ENCODE peak calls at places on chromosomes 5 and 9, in four cellular contexts. I is mesendoderm, K is mesenchymal stem cell, R is IMR-90. V is an unnamed sample.

GRCh38 chr9:127854169-127854833 is at the start of gene ENG:
- DNase-seq in R (peak), K (peak), I (peak), V (no peak)

GRCh38 chr5:170132642-170133448 is 27.1 kb downstream of the FOXI1 start:
- DNase-seq in R (peak), I (no peak), K (peak), V (no peak)

GRCh38 chr5:80152778-80153177 is 103.1 kb downstream of the SERINC5 start:
- DNase-seq in I (no peak), K (no peak), R (no peak), V (no peak)

GRCh38 chr9:110179734-110180133 is 28.2 kb downstream of the C9orf152 start:
- DNase-seq in K (peak), I (no peak), R (peak), V (no peak)

GRCh38 chr9:124110307-124110915 is 98.8 kb downstream of the LHX2 start:
- DNase-seq in K (peak), R (peak), I (peak), V (peak)

GRCh38 chr5:138635708-138636107 is 60.5 kb upstream of the HSPA9 start:
- DNase-seq in K (no peak), R (no peak), I (no peak), V (no peak)

GRCh38 chr5:41794478-41794877 is 75.7 kb downstream of the OXCT1 start:
- DNase-seq in I (peak), K (peak), R (peak), V (no peak)

GRCh38 chr5:120368923-120369715 is 95.0 kb upstream of the PRR16 start:
- DNase-seq in R (no peak), I (no peak), K (no peak), V (no peak)

GRCh38 chr5:113059232-113059805 is 82.7 kb downstream of the DCP2 start:
- DNase-seq in I (no peak), K (peak), R (peak), V (no peak)

GRCh38 chr9:27572036-27572435 is 1.2 kb downstream of the C9orf72 start:
- DNase-seq in K (no peak), R (no peak), I (no peak), V (no peak)

GRCh38 chr5:5422819-5423515 is 490 bp downstream of the ICE1 start:
- DNase-seq in I (no peak), K (peak), R (no peak), V (no peak)

GRCh38 chr5:5326126-5326758 is 96.2 kb upstream of the ICE1 start:
- DNase-seq in R (no peak), I (peak), K (no peak), V (no peak)

GRCh38 chr9:121997791-121998190 is 95.3 kb downstream of the TTLL11 start:
- DNase-seq in I (no peak), R (peak), K (peak), V (no peak)

GRCh38 chr5:150665044-150665443 is 4.0 kb downstream of the MYOZ3 start:
- DNase-seq in K (no peak), R (peak), I (no peak), V (no peak)

GRCh38 chr9:79592736-79593493 is 21.1 kb downstream of the TLE4 start:
- DNase-seq in I (no peak), R (no peak), K (no peak), V (no peak)

GRCh38 chr9:69653261-69653660 is 18.9 kb downstream of the APBA1 start:
- DNase-seq in I (no peak), K (no peak), R (no peak), V (no peak)

GRCh38 chr5:77143998-77144836 is 57.1 kb upstream of the ZBED3 start:
- DNase-seq in I (peak), R (peak), K (peak), V (peak)

GRCh38 chr5:147835386-147835798 is 3.9 kb upstream of the SPINK1 start:
- DNase-seq in R (no peak), I (no peak), K (peak), V (no peak)

GRCh38 chr9:16243798-16244197 is 626.7 kb downstream of the BNC2 start:
- DNase-seq in R (no peak), I (peak), K (no peak), V (no peak)

GRCh38 chr5:68661237-68661636 is 432.6 kb upstream of the SLC30A5 start:
- DNase-seq in K (peak), I (peak), R (peak), V (peak)

GRCh38 chr5:56698463-56699381 is 116.6 kb upstream of the MAP3K1 start:
- DNase-seq in I (peak), K (no peak), R (no peak), V (no peak)

GRCh38 chr5:44942524-44943001 is 133.8 kb downstream of the MRPS30 start:
- DNase-seq in K (no peak), I (peak), R (no peak), V (no peak)

GRCh38 chr5:53399921-53400697 is 80.3 kb upstream of the FST start:
- DNase-seq in R (no peak), K (peak), I (no peak), V (no peak)

GRCh38 chr9:36207016-36207415 is 16.3 kb downstream of the CLTA start:
- DNase-seq in R (peak), K (peak), I (peak), V (no peak)

GRCh38 chr9:104577263-104577662 is 8.3 kb downstream of the OR13C8 start:
- DNase-seq in I (no peak), R (no peak), K (no peak), V (no peak)

GRCh38 chr5:108084105-108084504 is 297.8 kb downstream of the FBXL17 start:
- DNase-seq in K (no peak), R (peak), I (no peak), V (no peak)

GRCh38 chr5:98105651-98106050 is 667.8 kb upstream of the RGMB start:
- DNase-seq in K (no peak), R (no peak), I (no peak), V (no peak)

GRCh38 chr9:96644137-96644536 is 11.0 kb downstream of the PRXL2C start:
- DNase-seq in I (no peak), K (no peak), R (no peak), V (no peak)

GRCh38 chr5:16600397-16600796 is 16.4 kb downstream of the RETREG1 start:
- DNase-seq in R (no peak), I (no peak), K (no peak), V (no peak)

GRCh38 chr9:110337727-110338522 is at the start of gene TXNDC8:
- DNase-seq in R (peak), K (no peak), I (no peak), V (no peak)

GRCh38 chr9:112037281-112038016 is 137.6 kb downstream of the SUSD1 start:
- DNase-seq in R (peak), K (peak), I (no peak), V (no peak)

GRCh38 chr5:149297340-149298023 is 25.8 kb downstream of the AFAP1L1 start:
- DNase-seq in I (no peak), K (peak), R (peak), V (no peak)

GRCh38 chr5:67578011-67578410 is 381.4 kb upstream of the CD180 start:
- DNase-seq in I (no peak), R (no peak), K (peak), V (no peak)

GRCh38 chr5:126446498-126447224 is 23.5 kb downstream of the GRAMD2B start:
- DNase-seq in K (peak), I (no peak), R (peak), V (no peak)

GRCh38 chr9:114431770-114432169 is 44.0 kb upstream of the AKNA start:
- DNase-seq in I (no peak), K (no peak), R (no peak), V (no peak)

GRCh38 chr5:168114444-168115017 is 176.9 kb upstream of the WWC1 start:
- DNase-seq in I (peak), R (peak), K (peak), V (peak)

GRCh38 chr5:176440932-176441706 is 7.1 kb upstream of the FAF2 start:
- DNase-seq in I (peak), K (peak), R (peak), V (no peak)

GRCh38 chr5:54869691-54870090 is 115.7 kb downstream of the ESM1 start:
- DNase-seq in K (no peak), R (peak), I (no peak), V (no peak)

GRCh38 chr5:128036961-128037360 is 46.6 kb upstream of the SLC12A2 start:
- DNase-seq in K (no peak), R (peak), I (peak), V (no peak)

DNA sequence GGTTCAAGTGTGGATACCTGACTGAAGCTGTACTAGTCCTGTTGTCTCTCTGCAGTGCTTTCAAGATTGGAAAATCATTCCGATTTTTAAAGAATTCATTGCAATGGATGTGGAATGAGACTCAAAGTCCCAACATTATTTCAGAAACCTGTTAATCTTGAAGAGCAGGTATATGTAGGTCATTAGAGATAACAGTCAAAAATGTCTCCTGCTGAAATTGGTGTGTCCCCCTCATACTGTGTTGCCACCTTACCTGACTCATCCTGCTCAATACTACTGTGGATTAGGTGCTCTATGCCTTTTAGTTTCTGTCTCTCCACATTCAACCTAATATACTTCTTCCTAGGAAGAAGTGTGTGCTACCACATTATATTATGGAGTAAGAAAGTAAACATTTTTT is 91.1 kb upstream of the NR3C1 start:
- DNase-seq in K (no peak), R (no peak), I (no peak), V (no peak)
- H2BK15ac ChIP-seq in K (no peak), R (peak), I (no peak), V (no peak)

GRCh38 chr9:89000973-89001916 is 10.0 kb downstream of the S1PR3 start:
- DNase-seq in K (peak), I (peak), R (peak), V (peak)
- H2BK15ac ChIP-seq in K (no peak), I (no peak), R (peak), V (peak)

DNA sequence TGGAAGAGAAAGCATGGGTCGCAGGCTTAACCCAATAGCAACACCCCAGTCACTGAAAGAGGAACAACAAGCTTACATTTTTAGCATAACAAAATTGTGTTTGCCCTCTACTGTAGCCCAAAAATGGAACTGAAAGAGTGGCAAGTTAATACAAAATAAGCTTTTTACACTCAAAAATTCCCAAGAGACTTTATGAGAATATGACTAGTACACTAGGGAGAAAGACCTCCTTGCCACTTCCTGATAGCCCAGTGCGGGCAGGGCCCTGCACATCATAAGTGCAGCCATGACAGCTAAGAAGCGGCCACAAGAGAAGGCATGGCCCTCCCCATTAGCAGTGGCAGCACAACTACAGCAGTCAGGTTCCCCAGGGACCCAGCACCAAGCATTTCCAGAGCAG is 481.9 kb downstream of the DTWD2 start:
- DNase-seq in K (no peak), R (no peak), I (no peak), V (no peak)
- H2BK15ac ChIP-seq in K (no peak), R (no peak), I (no peak), V (no peak)

GRCh38 chr5:180343110-180343845 is 9.9 kb downstream of the GFPT2 start:
- DNase-seq in R (peak), I (peak), K (peak), V (peak)

GRCh38 chr5:180338001-180338707 is 15.0 kb downstream of the GFPT2 start:
- DNase-seq in I (no peak), K (no peak), R (no peak), V (no peak)

GRCh38 chr5:180339583-180340183 is 13.5 kb downstream of the GFPT2 start:
- DNase-seq in K (no peak), R (no peak), I (no peak), V (no peak)

GRCh38 chr5:180341595-180341994 is 11.5 kb downstream of the GFPT2 start:
- DNase-seq in I (no peak), K (no peak), R (no peak), V (no peak)

DNA sequence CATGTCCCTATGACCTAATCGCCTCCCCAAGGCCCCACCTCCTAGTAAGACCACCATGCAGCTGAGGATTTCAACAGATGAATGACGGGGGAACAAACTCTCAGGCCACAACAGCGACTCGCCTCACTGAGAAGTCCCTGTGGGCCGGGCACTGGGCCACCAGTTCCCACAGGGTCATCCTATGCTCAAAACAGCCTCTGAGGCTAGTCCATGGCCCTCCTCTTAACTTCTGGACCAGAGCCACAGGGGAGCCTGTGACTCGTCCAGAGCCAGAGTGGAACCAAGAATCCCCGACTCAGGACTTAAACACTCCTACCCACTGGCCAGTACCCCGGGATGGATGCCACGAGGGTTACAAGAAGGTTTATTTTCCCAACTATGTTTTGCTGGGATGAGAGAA is 12.3 kb downstream of the GFPT2 start:
- DNase-seq in K (peak), R (peak), I (no peak), V (no peak)
- H2BK15ac ChIP-seq in K (no peak), R (no peak), I (no peak), V (no peak)

DNA sequence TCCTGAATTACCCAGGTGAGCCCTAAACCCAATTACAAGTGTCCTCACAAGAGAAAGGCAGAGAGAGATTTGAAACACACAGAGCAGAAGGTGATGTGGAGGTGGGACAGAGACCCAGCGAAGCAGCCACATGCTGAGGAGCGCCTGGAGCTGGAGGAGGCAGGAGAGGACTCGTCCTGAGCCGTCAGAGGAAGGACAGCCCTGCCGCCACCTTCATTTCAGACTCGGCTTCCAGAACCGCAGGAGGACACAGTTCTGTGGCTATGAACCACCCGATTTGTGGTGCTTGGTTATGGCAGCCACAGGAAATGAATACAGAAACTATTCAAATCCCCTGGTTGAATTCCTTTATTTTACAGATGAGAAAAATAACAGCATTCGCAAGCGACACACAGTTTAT is 16.4 kb upstream of the FBP1 start:
- DNase-seq in R (no peak), K (no peak), I (no peak), V (no peak)
- H2BK15ac ChIP-seq in R (no peak), K (no peak), I (no peak), V (no peak)

GRCh38 chr9:131099088-131099611 is 2.8 kb downstream of the AIF1L start:
- DNase-seq in I (peak), R (no peak), K (no peak), V (no peak)

GRCh38 chr9:131097259-131097947 is 1.1 kb downstream of the AIF1L start:
- DNase-seq in K (no peak), I (peak), R (no peak), V (no peak)

GRCh38 chr9:131098391-131099087 is 2.2 kb downstream of the AIF1L start:
- DNase-seq in I (peak), R (no peak), K (no peak), V (no peak)

GRCh38 chr9:131096490-131097258 is at the start of gene AIF1L:
- DNase-seq in K (no peak), R (no peak), I (peak), V (peak)

GRCh38 chr9:131097948-131098278 is 1.6 kb downstream of the AIF1L start:
- DNase-seq in K (no peak), R (no peak), I (no peak), V (no peak)
- H2BK15ac ChIP-seq in K (no peak), R (no peak), I (no peak), V (peak)

GRCh38 chr9:129336130-129336528 is 158.1 kb upstream of the IER5L start:
- DNase-seq in I (peak), R (peak), K (no peak), V (no peak)
- H2BK15ac ChIP-seq in I (no peak), R (peak), K (peak), V (peak)

DNA sequence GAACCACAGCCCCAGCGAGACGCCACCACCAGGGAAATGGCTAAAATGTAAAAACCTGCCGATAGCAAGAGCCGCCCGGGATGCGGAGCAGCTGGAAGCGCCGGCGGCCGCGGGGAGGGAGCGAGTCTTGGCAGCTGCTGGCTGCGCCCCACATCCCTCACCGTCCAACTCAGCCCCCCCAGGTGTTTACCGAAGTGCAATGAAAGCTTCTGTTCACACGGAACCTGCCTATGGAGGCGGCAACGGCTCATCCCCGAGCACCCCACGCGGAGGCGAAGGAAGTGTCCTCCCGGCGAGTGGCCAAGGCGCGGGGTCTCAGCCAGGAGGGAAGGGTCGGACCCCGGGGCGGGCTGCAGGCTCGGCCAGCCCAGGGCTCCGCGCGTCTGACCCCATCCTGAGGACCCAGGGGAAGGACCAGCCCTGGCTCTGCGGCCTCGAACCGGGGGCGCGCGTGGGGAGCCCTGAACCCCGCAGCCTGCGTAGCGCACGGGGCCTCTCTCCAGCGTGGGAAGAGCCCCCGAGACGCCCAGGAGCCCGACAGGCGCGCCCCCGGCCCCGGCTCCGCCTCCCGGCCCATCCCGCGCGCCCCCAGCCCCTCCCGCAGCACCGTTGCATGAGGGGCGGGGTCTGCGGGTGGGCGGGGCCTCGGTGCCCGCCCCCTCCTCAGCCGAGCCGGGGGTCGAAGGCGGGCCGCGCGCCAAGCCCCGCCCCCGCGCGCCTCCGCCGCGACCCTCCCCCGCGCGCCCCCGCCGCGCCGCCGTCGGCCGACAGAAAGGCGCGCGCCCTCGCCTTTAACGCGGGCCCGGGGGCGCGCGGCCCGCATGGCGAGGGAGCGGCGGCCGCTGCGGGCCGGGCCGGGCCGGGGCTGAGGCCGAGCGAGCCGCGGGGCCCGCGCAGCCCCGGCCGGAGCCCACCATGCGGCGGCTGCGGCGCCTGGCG is at the start of gene DIPK1B:
- DNase-seq in R (no peak), K (no peak), I (peak), V (no peak)
- H2BK15ac ChIP-seq in R (no peak), K (peak), I (no peak), V (peak)

GRCh38 chr5:1127991-1128785 is 16.3 kb upstream of the SLC12A7 start:
- DNase-seq in K (peak), I (no peak), R (no peak), V (no peak)
- H2BK15ac ChIP-seq in K (no peak), I (no peak), R (no peak), V (peak)

V was measured in H1.